ENCODE peak calls at places on chromosomes 3 and 15, in four cellular contexts. V, B, O and W are unnamed samples.

GRCh38 chr3:14137004-14137403 is 12.2 kb downstream of the TMEM43 start:
- DNase-seq in V (no peak), B (no peak), O (no peak), W (peak)

GRCh38 chr3:194930439-194931204 is 244.9 kb downstream of the FAM43A start:
- DNase-seq in O (no peak), V (peak), B (no peak), W (no peak)

GRCh38 chr3:63967675-63968611 is 55.4 kb downstream of the PSMD6 start:
- DNase-seq in V (no peak), O (peak), B (no peak), W (no peak)

GRCh38 chr3:196969001-196969659 is 497 bp upstream of the PIGZ start:
- DNase-seq in V (peak), B (peak), O (peak), W (no peak)

GRCh38 chr3:15845475-15845874 is 47.7 kb upstream of the ANKRD28 start:
- DNase-seq in V (no peak), B (no peak), O (no peak), W (no peak)

GRCh38 chr15:92580521-92580920 is 75.1 kb downstream of the FAM174B start:
- DNase-seq in V (no peak), O (no peak), B (no peak), W (no peak)

GRCh38 chr15:63999177-63999576 is 47.1 kb downstream of the DAPK2 start:
- DNase-seq in O (no peak), V (no peak), B (no peak), W (no peak)

GRCh38 chr3:12194209-12194608 is 35.5 kb upstream of the TIMP4 start:
- DNase-seq in V (no peak), O (no peak), B (no peak), W (no peak)

GRCh38 chr3:127734754-127735473 is 62.2 kb downstream of the ABTB1 start:
- DNase-seq in V (no peak), O (no peak), B (no peak), W (no peak)

GRCh38 chr3:171028779-171029232 is 2.3 kb upstream of the SLC2A2 start:
- DNase-seq in V (no peak), B (no peak), O (no peak), W (no peak)

GRCh38 chr15:71152542-71152941 is 37.3 kb downstream of the THSD4 start:
- DNase-seq in B (no peak), O (no peak), V (no peak), W (no peak)

GRCh38 chr3:114775395-114775794 is 371.7 kb downstream of the ZBTB20 start:
- DNase-seq in V (no peak), O (no peak), B (no peak), W (no peak)

DNA sequence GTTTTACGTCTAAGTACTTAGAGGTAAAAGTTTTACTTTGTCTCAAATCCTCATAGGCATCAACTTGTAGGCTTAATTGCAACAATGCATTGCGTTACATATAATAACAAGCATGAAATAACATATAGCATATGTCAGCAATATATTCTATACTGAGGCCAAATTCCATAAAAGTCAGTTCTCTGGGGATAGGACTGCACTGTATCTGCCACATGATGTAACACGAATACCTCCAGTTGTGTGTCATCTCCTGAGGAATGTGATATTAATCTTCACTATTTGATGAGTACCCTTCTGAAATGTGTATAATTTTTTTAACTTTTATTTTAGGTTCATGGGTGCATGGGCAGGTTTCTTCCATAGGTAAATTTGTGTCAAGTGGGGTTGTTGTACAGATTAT is 126.4 kb downstream of the IMPG2 start:
- DNase-seq in B (no peak), V (no peak), O (no peak), W (no peak)
- H3K4me3 ChIP-seq in B (no peak), V (no peak), O (no peak), W (no peak)

DNA sequence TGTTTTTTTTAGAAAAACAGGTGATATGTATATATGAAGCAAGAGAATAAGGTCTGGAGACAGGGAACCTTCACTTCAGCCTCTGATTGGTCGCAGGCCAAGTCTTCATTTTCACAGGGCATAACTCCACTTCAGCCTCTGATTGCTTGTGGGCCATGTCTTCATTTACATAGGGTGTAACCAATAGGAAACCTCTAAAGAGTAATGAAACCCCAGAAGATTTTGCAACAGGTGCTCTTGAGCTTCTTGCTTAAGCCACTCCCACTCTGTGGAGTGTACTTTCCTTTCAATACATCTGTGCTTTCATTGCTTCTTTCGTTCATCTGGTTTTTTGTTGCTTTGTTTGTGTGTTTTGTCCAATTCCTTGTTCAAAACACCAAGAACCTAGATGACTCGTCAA is 22.6 kb upstream of the SCG3 start:
- DNase-seq in O (no peak), B (no peak), V (peak), W (no peak)
- H3K4me3 ChIP-seq in O (no peak), B (no peak), V (no peak), W (no peak)

GRCh38 chr3:46972396-46972795 is 4.1 kb downstream of the CCDC12 start:
- DNase-seq in O (peak), V (no peak), B (no peak), W (no peak)

GRCh38 chr3:46971742-46972141 is 4.8 kb downstream of the CCDC12 start:
- DNase-seq in O (peak), V (no peak), B (no peak), W (no peak)

GRCh38 chr3:46976326-46977190 is at the start of gene CCDC12:
- DNase-seq in B (peak), V (peak), O (peak), W (peak)

GRCh38 chr3:46977811-46978195 is 1.3 kb upstream of the CCDC12 start:
- DNase-seq in O (no peak), V (no peak), B (no peak), W (no peak)

GRCh38 chr3:46974421-46975227 is 1.9 kb downstream of the CCDC12 start:
- DNase-seq in O (no peak), V (no peak), B (no peak), W (no peak)
- H3K4me3 ChIP-seq in O (no peak), V (peak), B (peak), W (no peak)

GRCh38 chr15:56824174-56824573 is 90.9 kb upstream of the ZNF280D start:
- DNase-seq in V (no peak), B (no peak), O (no peak), W (no peak)

GRCh38 chr15:56817690-56818089 is 84.4 kb upstream of the ZNF280D start:
- DNase-seq in V (no peak), O (no peak), B (no peak), W (no peak)

GRCh38 chr15:56817266-56817665 is 84.0 kb upstream of the ZNF280D start:
- DNase-seq in V (peak), O (no peak), B (no peak), W (no peak)

GRCh38 chr15:56821721-56822425 is 88.6 kb upstream of the ZNF280D start:
- DNase-seq in B (peak), V (peak), O (peak), W (peak)

DNA sequence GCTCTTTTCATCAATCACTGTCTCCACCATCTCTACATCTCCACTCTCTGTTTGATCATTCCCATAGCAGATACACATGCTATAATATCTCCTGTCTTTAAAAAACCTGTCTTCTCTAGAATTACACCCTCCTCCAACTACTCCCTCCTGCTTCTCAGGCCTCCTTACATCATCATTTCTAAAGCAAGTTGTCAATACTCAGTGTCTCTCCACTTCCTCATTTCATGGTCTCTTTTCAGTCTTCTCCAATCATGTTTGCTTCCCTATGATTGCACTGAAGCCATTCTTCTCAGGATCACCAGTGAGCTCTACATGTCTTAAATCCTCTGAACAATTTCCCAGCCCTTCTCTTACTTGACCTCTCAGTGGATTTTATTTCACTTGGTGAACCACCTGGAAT is 87.0 kb upstream of the ZNF280D start:
- DNase-seq in O (no peak), B (no peak), V (no peak), W (no peak)
- H3K4me3 ChIP-seq in O (no peak), B (no peak), V (no peak), W (no peak)

GRCh38 chr3:151085227-151085888 is at the start of gene MED12L:
- DNase-seq in O (peak), B (peak), V (peak), W (peak)

GRCh38 chr3:151084893-151085226 is 604 bp upstream of the MED12L start:
- DNase-seq in B (no peak), V (no peak), O (no peak), W (no peak)

GRCh38 chr3:151086484-151087456 is 1.3 kb downstream of the MED12L start:
- DNase-seq in O (peak), V (peak), B (peak), W (peak)

GRCh38 chr3:151085889-151086483 is 522 bp downstream of the MED12L start:
- DNase-seq in V (peak), O (no peak), B (peak), W (peak)

GRCh38 chr3:151087648-151088047 is 2.2 kb downstream of the MED12L start:
- DNase-seq in V (no peak), O (no peak), B (no peak), W (no peak)
- H3K4me3 ChIP-seq in V (peak), O (no peak), B (no peak), W (no peak)

DNA sequence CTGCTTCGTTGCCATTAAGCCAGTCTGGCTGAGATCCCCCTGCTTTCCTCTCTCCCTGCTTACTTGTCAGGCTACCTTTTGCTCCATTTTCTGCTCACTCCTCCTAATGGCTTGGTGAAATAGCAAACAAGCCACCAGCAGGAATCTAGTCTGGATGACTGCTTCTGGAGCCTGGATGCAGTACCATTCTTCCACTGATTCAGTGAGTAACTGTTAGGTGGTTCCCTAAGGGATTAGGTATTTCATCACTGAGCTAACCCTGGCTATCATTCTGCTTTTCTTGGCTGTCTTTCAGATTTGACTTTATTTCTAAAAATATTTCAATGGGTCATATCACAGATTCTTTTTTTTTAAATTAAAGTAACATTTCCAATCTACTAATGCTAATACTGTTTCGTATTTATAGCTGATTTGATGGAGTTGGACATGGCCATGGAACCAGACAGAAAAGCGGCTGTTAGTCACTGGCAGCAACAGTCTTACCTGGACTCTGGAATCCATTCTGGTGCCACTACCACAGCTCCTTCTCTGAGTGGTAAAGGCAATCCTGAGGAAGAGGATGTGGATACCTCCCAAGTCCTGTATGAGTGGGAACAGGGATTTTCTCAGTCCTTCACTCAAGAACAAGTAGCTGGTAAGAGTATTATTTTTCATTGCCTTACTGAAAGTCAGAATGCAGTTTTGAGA is 25.0 kb downstream of the CTNNB1 start:
- DNase-seq in O (no peak), V (no peak), B (no peak), W (no peak)
- H3K4me3 ChIP-seq in O (no peak), V (no peak), B (no peak), W (no peak)

DNA sequence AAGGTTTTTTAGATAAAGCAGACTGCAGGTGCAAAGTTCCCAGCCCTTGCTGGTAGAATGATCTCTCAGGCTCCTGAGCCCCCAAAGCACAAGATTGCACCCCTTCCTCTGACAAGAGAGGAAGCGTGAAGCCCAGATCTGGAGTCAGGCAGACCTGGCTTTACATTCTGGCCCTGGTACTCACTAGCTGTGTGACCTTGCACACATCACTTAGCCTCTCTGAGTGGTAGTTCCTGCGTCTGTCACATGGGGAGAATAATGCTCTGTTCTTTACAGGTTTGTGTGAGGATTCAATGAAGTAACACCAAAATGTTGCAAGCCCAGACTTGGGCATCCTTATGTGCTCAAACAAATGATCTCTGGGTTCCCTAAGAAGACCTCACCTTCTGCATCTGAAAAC is 141.5 kb downstream of the SMAD6 start:
- DNase-seq in O (no peak), V (no peak), B (no peak), W (no peak)
- H3K4me3 ChIP-seq in O (no peak), V (no peak), B (peak), W (no peak)

DNA sequence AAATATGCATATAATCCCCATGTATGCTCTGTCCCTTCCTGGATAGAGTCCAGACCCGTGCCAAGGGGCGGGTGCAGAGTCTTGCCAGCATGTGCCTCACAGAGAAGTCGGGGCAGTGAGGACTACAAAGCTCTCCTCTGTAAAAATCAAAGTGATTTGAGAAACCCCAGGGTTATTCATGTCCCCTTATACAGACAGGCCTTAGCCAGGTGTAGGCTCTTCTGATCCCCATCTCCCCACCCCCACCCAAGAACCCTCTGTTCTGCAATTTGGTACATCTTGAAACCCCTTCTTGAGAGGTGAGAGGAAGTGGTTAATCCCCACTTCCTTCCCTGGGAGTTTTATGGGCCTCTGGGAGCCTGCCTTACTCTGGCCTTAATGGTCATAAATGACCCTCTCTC is 24.7 kb downstream of the TRIM71 start:
- DNase-seq in V (no peak), O (no peak), B (no peak), W (no peak)
- H3K4me3 ChIP-seq in V (peak), O (no peak), B (no peak), W (no peak)